ENCODE peak calls at places on chromosomes 13 and 19, in five cellular contexts. F is A549, Z is stomach, D is H1, V is suprapubic skin. E is an unnamed sample.

GRCh38 chr13:97182065-97182890 is 39.9 kb upstream of the MBNL2 start:
- DNase-seq in F (no peak), Z (no peak), D (no peak), V (no peak), E (no peak)

GRCh38 chr13:30158774-30159445 is 148.4 kb downstream of the KATNAL1 start:
- DNase-seq in F (no peak), Z (peak), D (no peak), V (no peak), E (peak)

GRCh38 chr13:56015919-56016318 is 1124.8 kb upstream of the PRR20A start:
- DNase-seq in F (no peak), Z (no peak), D (no peak), V (no peak), E (no peak)

GRCh38 chr13:100423375-100423774 is 165.2 kb downstream of the GGACT start:
- DNase-seq in F (no peak), Z (no peak), D (no peak), V (no peak), E (no peak)

GRCh38 chr13:103703246-103703645 is 637.0 kb upstream of the SLC10A2 start:
- DNase-seq in F (no peak), Z (no peak), D (no peak), V (no peak), E (no peak)

GRCh38 chr19:38710928-38711725 is 33.1 kb downstream of the CAPN12 start:
- DNase-seq in F (no peak), Z (no peak), D (no peak), V (no peak), E (no peak)

GRCh38 chr19:5128251-5128931 is 159.5 kb downstream of the KDM4B start:
- DNase-seq in F (no peak), Z (peak), D (no peak), V (no peak), E (peak)

GRCh38 chr19:45061965-45062364 is 14.3 kb downstream of the ZNF296 start:
- DNase-seq in F (no peak), Z (no peak), D (no peak), V (no peak), E (no peak)

GRCh38 chr13:26619321-26619720 is 61.8 kb downstream of the WASF3 start:
- DNase-seq in F (no peak), Z (no peak), D (no peak), V (no peak), E (no peak)

GRCh38 chr13:100269837-100270236 is 180.9 kb downstream of the PCCA start:
- DNase-seq in F (no peak), Z (peak), D (no peak), V (no peak), E (peak)

GRCh38 chr13:51958217-51958547 is 53.1 kb downstream of the ATP7B start:
- DNase-seq in F (no peak), Z (peak), D (no peak), V (no peak), E (no peak)

GRCh38 chr13:53743906-53744305 is 715.3 kb downstream of the OLFM4 start:
- DNase-seq in F (no peak), Z (no peak), D (no peak), V (no peak), E (no peak)

GRCh38 chr13:110872034-110872767 is 42.7 kb downstream of the ANKRD10 start:
- DNase-seq in F (no peak), Z (no peak), D (peak), V (no peak), E (peak)

GRCh38 chr13:64278493-64278892 is 2862.8 kb upstream of the PCDH20 start:
- DNase-seq in F (no peak), Z (no peak), D (no peak), V (no peak), E (no peak)

GRCh38 chr19:5273782-5274181 is 66.8 kb downstream of the PTPRS start:
- DNase-seq in F (no peak), Z (no peak), D (no peak), V (no peak), E (no peak)

GRCh38 chr13:44013666-44014291 is 134.1 kb downstream of the LACC1 start:
- DNase-seq in F (no peak), Z (no peak), D (no peak), V (no peak), E (no peak)

GRCh38 chr13:27375686-27376326 is 48.6 kb upstream of the GTF3A start:
- DNase-seq in F (peak), Z (peak), D (peak), V (peak), E (peak)

GRCh38 chr13:109941951-109942350 is 155.6 kb upstream of the IRS2 start:
- DNase-seq in F (no peak), Z (no peak), D (no peak), V (no peak), E (no peak)

GRCh38 chr13:89891416-89891815 is 1456.1 kb upstream of the MIR17HG start:
- DNase-seq in F (no peak), Z (no peak), D (no peak), V (no peak), E (no peak)

GRCh38 chr13:113630804-113631203 is 27.2 kb downstream of the ATP4B start:
- DNase-seq in F (no peak), Z (no peak), D (no peak), V (peak), E (no peak)

GRCh38 chr13:79867248-79867647 is 386.3 kb downstream of the NDFIP2 start:
- DNase-seq in F (no peak), Z (no peak), D (no peak), V (no peak), E (no peak)

GRCh38 chr19:38838208-38838985 is 6.8 kb upstream of the ECH1 start:
- DNase-seq in F (no peak), Z (peak), D (no peak), V (no peak), E (no peak)

GRCh38 chr13:36131215-36131930 is at the start of gene DCLK1:
- DNase-seq in F (no peak), Z (peak), D (peak), V (peak), E (peak)

GRCh38 chr19:10552596-10553053 is 8.9 kb downstream of the ATG4D start:
- DNase-seq in F (peak), Z (no peak), D (peak), V (no peak), E (no peak)

GRCh38 chr19:48608798-48609263 is 2.3 kb downstream of the SPACA4 start:
- DNase-seq in F (peak), Z (no peak), D (peak), V (no peak), E (no peak)

GRCh38 chr19:13055213-13056051 is 47.2 kb downstream of the LYL1 start:
- DNase-seq in F (no peak), Z (peak), D (peak), V (peak), E (peak)

GRCh38 chr13:28657784-28658538 is 969 bp upstream of the POMP start:
- DNase-seq in F (no peak), Z (no peak), D (no peak), V (no peak), E (no peak)

GRCh38 chr19:49830766-49831165 is 12.7 kb downstream of the MED25 start:
- DNase-seq in F (no peak), Z (no peak), D (no peak), V (no peak), E (no peak)

GRCh38 chr13:33968520-33969507 is 150.9 kb downstream of the RFC3 start:
- DNase-seq in F (no peak), Z (no peak), D (no peak), V (no peak), E (no peak)
- TF ChIP-seq EP300 in F (no peak), Z (no peak), D (no peak), V (no peak), E (no peak)

GRCh38 chr13:46871557-46871956 is 25.3 kb downstream of the HTR2A start:
- DNase-seq in F (no peak), Z (no peak), D (no peak), V (no peak), E (no peak)
- H3K4me3 ChIP-seq in F (no peak), Z (no peak), D (no peak), V (no peak), E (no peak)

DNA sequence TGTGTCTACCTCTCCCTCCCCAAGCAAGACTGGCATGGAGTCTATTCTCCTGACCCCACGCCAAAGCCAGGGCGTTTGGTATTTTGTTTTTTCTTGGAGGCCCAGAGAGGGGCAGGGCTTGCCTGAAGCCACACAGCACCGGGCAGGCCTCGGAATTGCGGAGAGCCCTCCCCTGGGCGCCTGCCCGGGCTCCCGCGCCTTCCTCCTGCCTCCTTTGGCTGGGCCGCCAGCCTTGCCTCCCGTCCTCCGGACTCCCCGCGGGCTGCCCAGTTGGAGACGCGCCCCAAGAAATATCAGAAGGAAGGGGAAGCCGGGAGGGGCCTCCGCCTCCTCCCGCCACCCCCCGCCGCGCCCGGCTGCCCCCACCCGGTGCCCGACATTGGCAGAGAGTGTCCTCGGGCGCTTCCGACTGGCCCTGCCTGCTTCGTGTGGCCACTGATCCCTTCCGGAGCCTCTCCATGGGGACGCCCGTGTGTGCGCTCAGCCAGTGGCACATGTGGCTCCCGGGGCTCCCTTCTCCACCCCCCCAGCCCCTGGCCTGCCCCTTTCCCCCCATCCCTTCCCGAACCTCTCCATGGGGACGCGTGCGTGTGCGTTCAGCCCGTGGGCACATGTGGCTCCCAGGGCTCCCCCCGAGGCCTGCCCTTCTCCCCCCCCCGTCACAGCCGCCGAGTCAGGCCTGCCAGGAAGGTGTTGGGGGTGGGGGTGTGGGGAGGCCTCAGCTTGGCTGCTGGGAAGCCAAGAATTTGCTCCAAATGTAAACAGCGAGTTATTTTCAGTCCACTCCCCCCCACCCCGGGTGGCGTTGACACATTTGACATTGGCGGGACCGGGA is 37.3 kb downstream of the NFIC start:
- DNase-seq in F (no peak), Z (peak), D (no peak), V (peak), E (peak)
- TF ChIP-seq EP300 in F (no peak), Z (peak), D (no peak), V (peak), E (peak)

DNA sequence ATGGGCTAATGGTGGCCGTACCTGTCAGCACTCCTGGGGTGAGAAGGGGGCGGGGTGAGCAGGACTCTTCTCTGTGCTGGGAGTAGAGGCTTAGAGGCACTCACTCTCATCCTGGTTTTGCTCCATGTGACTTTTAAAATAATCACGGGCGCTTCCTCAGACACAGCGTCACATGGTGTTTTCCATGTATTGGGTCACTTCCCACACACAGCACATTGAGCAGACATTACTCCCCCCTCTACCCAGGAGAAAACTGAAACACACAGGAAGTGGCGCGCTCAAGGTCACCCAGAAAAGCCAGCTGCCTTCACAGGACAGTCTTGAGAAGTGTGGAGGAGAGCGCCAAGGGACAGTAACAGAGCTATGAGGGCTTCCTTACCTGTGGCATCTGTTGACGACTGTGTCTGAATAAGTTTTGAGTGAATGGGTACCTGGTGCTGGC is 23.2 kb downstream of the SPATA13 start:
- DNase-seq in F (no peak), Z (no peak), D (no peak), V (no peak), E (peak)
- H3K4me3 ChIP-seq in F (no peak), Z (no peak), D (no peak), V (no peak), E (no peak)